ENCODE peak calls at places on chromosomes 7 and 10, in eight cellular contexts. C is fibroblast of lung; F is cardiac muscle cell; Y is neuronal stem cell; R is fibroblast of pulmonary artery; X is naive thymus-derived CD4-positive, alpha-beta T cell; H is fibroblast of mammary gland; K is stomach. Z is an unnamed sample.

GRCh38 chr10:80264081-80265056 is 25.1 kb downstream of the MAT1A start:
- DNase-seq in H (no peak), K (no peak), R (no peak), F (no peak), C (no peak), X (no peak), Y (no peak), Z (no peak)

GRCh38 chr10:12628153-12628552 is 278.8 kb downstream of the CAMK1D start:
- DNase-seq in F (no peak), X (no peak), R (no peak), H (no peak), C (no peak), K (no peak), Y (no peak), Z (no peak)

GRCh38 chr7:120486164-120486563 is 213.2 kb downstream of the KCND2 start:
- DNase-seq in Y (no peak), C (peak; percentile 20), X (no peak), R (no peak), H (peak; percentile 10), F (no peak), K (no peak), Z (peak; percentile 3)

GRCh38 chr10:49222170-49222569 is 34.0 kb upstream of the TMEM273 start:
- DNase-seq in R (no peak), X (no peak), F (no peak), H (no peak), K (no peak), C (no peak), Y (no peak), Z (no peak)

GRCh38 chr7:29642494-29643155 is 79.0 kb downstream of the PRR15 start:
- DNase-seq in H (peak; percentile 75), K (no peak), C (peak; percentile 60), Y (no peak), X (no peak), R (no peak), F (no peak), Z (no peak)

GRCh38 chr10:56622335-56622973 is 261.4 kb upstream of the ZWINT start:
- DNase-seq in F (no peak), Y (no peak), K (no peak), X (no peak), H (no peak), C (no peak), R (peak; percentile 1), Z (no peak)

GRCh38 chr10:75623310-75623940 is 192.0 kb downstream of the LRMDA start:
- DNase-seq in X (no peak), R (no peak), H (no peak), F (no peak), C (no peak), Y (peak; percentile 26), K (no peak), Z (no peak)

GRCh38 chr7:74355091-74355490 is 65.9 kb downstream of the CLIP2 start:
- DNase-seq in R (peak; percentile 91), Y (no peak), K (peak; percentile 64), C (peak; percentile 83), H (peak; percentile 93), F (no peak), X (no peak), Z (peak; percentile 76)

GRCh38 chr7:50792342-50793114 is 9.8 kb upstream of the GRB10 start:
- DNase-seq in R (peak; percentile 64), C (peak; percentile 72), Y (no peak), H (peak; percentile 49), F (peak; percentile 67), K (no peak), X (no peak), Z (peak; percentile 32)

GRCh38 chr7:44615149-44615611 is 8.8 kb downstream of the OGDH start:
- DNase-seq in K (peak; percentile 40), X (no peak), Y (no peak), R (no peak), H (peak; percentile 32), C (peak; percentile 41), F (no peak), Z (peak; percentile 34)
- H3K4me3 ChIP-seq in K (no peak overlapping the region), X (no peak overlapping the region), Y (no peak overlapping the region), R (no peak overlapping the region), H (no peak overlapping the region), C (no peak overlapping the region), F (no peak overlapping the region), Z (no peak overlapping the region)

GRCh38 chr10:129098517-129098916 is 368.5 kb upstream of the MGMT start:
- DNase-seq in F (no peak), C (no peak), R (no peak), X (no peak), K (no peak), H (no peak), Y (no peak), Z (no peak)

GRCh38 chr10:129097776-129098175 is 369.3 kb upstream of the MGMT start:
- DNase-seq in F (no peak), Y (no peak), C (no peak), K (no peak), H (peak; percentile 74), X (no peak), R (no peak), Z (no peak)

GRCh38 chr10:129094813-129095212 is 372.2 kb upstream of the MGMT start:
- DNase-seq in F (no peak), K (no peak), R (no peak), X (no peak), C (no peak), Y (no peak), H (no peak), Z (no peak)

GRCh38 chr10:129095980-129096339 is 371.1 kb upstream of the MGMT start:
- DNase-seq in H (no peak), C (no peak), F (no peak), R (no peak), Y (no peak), X (no peak), K (no peak), Z (no peak)

DNA sequence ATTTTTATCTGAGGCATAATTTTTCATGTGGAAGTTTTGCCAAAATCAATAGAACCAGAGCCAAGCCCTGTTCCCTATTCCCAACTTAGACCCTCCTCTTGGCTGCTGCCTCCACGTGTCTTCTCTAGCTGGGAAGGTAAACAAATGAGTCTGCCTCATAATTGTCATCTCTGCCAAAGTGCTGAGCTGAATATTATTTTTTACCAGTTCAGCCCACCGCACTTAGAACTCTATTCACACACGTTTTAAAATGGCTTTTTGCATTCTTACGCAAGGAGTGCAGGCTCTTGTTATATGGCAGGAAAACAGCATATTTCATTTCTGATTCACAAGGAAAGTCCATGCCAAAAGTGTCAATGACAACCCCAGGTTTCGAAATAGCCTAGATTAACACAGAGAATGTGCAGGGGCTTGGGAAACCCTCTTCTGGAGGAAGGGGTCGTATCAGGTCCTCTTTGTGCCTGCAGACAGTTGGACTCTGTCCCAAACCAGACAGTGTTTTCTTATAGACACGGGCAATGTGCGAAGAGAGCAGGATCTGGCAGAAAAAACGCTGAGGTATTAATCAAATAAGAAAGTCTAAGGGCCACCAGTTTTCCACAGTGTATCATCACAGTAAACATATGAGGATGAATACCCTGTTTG is 370.6 kb upstream of the MGMT start:
- DNase-seq in X (no peak), F (no peak), R (peak; percentile 99), K (no peak), Y (no peak), H (peak; percentile 96), C (peak; percentile 14), Z (peak; percentile 8)
- H3K4me3 ChIP-seq in X (no peak overlapping the region), F (no peak overlapping the region), R (no peak overlapping the region), K (no peak overlapping the region), Y (no peak overlapping the region), H (no peak overlapping the region), C (no peak overlapping the region), Z (no peak overlapping the region)

DNA sequence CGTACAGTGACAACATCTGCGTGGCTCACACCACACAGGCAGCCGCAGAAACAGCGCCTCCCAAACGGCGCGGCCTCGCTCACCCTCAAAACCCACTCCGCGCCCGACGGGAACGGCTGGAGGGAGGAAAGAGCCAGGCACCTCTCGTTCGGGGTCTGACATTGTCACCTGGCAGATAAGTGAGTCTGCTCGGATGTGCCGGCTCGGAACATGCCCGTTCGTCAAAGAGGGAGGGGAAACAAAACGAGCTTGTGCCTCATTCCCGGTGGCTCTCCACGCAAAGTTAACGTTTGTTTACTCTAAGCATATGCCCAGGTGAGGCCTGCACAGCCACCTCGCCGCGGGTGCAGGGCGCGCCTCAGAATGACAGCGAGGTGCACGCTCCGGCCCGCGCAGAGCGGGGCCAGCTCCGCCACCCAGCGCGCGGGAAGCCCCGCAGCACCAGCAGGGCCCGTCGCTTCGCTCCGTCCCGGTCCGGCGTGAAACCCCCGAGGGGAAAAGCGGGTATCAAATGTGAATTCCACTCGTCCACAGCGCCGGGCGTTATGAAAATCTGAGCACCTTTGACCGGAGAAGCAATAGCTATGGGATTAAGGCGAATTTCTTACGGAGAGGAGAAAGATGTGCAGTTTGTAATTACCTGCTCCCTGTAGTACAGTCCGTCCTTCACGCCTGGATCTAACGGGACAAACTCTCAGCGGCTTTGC is 13.1 kb downstream of the CNPY1 start:
- DNase-seq in Y (peak; percentile 18), H (peak; percentile 1), X (no peak), C (no peak), F (peak; percentile 27), R (peak; percentile 3), K (no peak), Z (no peak)
- H3K4me3 ChIP-seq in Y (peak overlapping the region; percentile 81), H (no peak overlapping the region), X (peak overlapping the region; percentile 37), C (peak overlapping the region; percentile 14), F (peak overlapping the region; percentile 7), R (no peak overlapping the region), K (peak overlapping the region; percentile 42), Z (no peak overlapping the region)

DNA sequence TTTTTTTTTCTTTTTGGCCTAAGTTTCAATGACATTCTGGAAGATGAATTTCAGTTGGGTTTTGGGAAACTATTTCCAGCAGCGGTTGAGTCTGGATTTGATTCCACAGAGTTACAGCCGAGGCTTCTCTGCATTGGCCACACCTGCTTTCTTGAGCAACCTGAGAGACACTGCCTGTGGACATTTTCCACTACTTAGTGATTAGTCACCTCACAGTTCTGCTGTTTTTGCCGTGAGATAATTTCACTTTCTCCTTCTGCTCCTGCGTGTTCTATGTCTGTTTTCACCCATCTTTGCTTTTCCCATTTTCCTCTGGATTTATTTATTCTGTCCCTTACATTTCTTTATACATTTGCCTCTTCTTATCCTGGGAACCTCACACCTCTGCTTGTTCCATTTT is 243.0 kb downstream of the BICC1 start:
- DNase-seq in H (peak; percentile 81), Y (no peak), C (peak; percentile 92), K (no peak), X (no peak), R (peak; percentile 63), F (no peak), Z (peak; percentile 81)
- H3K4me3 ChIP-seq in H (peak overlapping the region; percentile 42), Y (no peak overlapping the region), C (peak overlapping the region; percentile 35), K (no peak overlapping the region), X (no peak overlapping the region), R (peak overlapping the region; percentile 34), F (no peak overlapping the region), Z (peak overlapping the region; percentile 19)

GRCh38 chr7:27183682-27184341 is 1.2 kb downstream of the HOXA11 start:
- DNase-seq in H (peak; percentile 38), K (peak; percentile 23), C (no peak), X (no peak), Y (no peak), R (no peak), F (no peak), Z (no peak)
- H3K4me3 ChIP-seq in H (peak overlapping the region; percentile 53), K (peak overlapping the region; percentile 52), C (peak overlapping the region; percentile 41), X (peak overlapping the region; percentile 39), Y (peak overlapping the region; percentile 25), R (peak overlapping the region; percentile 25), F (peak overlapping the region; percentile 41), Z (no peak overlapping the region)